ENCODE peak calls at places on chromosomes 1 and 21, in eight cellular contexts. One of them, this sample, is unnamed.

GRCh38 chr1:2145946-2146835 is 48.4 kb downstream of the FAAP20 start:
- DNase-seq in HFF-Myc: no peak
- DNase-seq in dorsolateral prefrontal cortex: no peak
- DNase-seq in small intestine: peak
- DNase-seq in LoVo: no peak
- DNase-seq in activated CD4-positive, CD25-positive, alpha-beta regulatory T cell treated with anti-CD3 and anti-CD28 coated beads, Interleukin-2, amount 50 U/mL, for 16 hours: no peak
- DNase-seq in NCI-H2081: no peak
- DNase-seq in pulmonary artery endothelial cell: no peak
- DNase-seq in this sample: no peak

GRCh38 chr1:176102243-176102642 is 104.8 kb downstream of the COP1 start:
- DNase-seq in dorsolateral prefrontal cortex: no peak
- DNase-seq in activated CD4-positive, CD25-positive, alpha-beta regulatory T cell treated with anti-CD3 and anti-CD28 coated beads, Interleukin-2, amount 50 U/mL, for 16 hours: no peak
- DNase-seq in LoVo: no peak
- DNase-seq in HFF-Myc: no peak
- DNase-seq in pulmonary artery endothelial cell: no peak
- DNase-seq in small intestine: no peak
- DNase-seq in NCI-H2081: no peak
- DNase-seq in this sample: no peak

GRCh38 chr1:64744492-64745180 is at the start of gene RAVER2:
- DNase-seq in dorsolateral prefrontal cortex: peak
- DNase-seq in activated CD4-positive, CD25-positive, alpha-beta regulatory T cell treated with anti-CD3 and anti-CD28 coated beads, Interleukin-2, amount 50 U/mL, for 16 hours: no peak
- DNase-seq in LoVo: peak
- DNase-seq in pulmonary artery endothelial cell: no peak
- DNase-seq in HFF-Myc: no peak
- DNase-seq in NCI-H2081: peak
- DNase-seq in small intestine: peak
- DNase-seq in this sample: peak

GRCh38 chr1:206903687-206904086 is 6.4 kb downstream of the IL24 start:
- DNase-seq in LoVo: no peak
- DNase-seq in activated CD4-positive, CD25-positive, alpha-beta regulatory T cell treated with anti-CD3 and anti-CD28 coated beads, Interleukin-2, amount 50 U/mL, for 16 hours: no peak
- DNase-seq in NCI-H2081: no peak
- DNase-seq in pulmonary artery endothelial cell: no peak
- DNase-seq in small intestine: no peak
- DNase-seq in dorsolateral prefrontal cortex: no peak
- DNase-seq in HFF-Myc: no peak
- DNase-seq in this sample: no peak

GRCh38 chr1:210232524-210233215 is at the start of gene SERTAD4:
- DNase-seq in activated CD4-positive, CD25-positive, alpha-beta regulatory T cell treated with anti-CD3 and anti-CD28 coated beads, Interleukin-2, amount 50 U/mL, for 16 hours: no peak
- DNase-seq in HFF-Myc: no peak
- DNase-seq in small intestine: peak
- DNase-seq in dorsolateral prefrontal cortex: no peak
- DNase-seq in NCI-H2081: peak
- DNase-seq in pulmonary artery endothelial cell: no peak
- DNase-seq in LoVo: peak
- DNase-seq in this sample: peak

GRCh38 chr1:58941471-58942289 is 157.8 kb upstream of the JUN start:
- DNase-seq in NCI-H2081: no peak
- DNase-seq in HFF-Myc: no peak
- DNase-seq in small intestine: peak
- DNase-seq in pulmonary artery endothelial cell: no peak
- DNase-seq in LoVo: no peak
- DNase-seq in activated CD4-positive, CD25-positive, alpha-beta regulatory T cell treated with anti-CD3 and anti-CD28 coated beads, Interleukin-2, amount 50 U/mL, for 16 hours: no peak
- DNase-seq in dorsolateral prefrontal cortex: no peak
- DNase-seq in this sample: no peak

GRCh38 chr1:2583871-2584341 is 2.7 kb upstream of the PRXL2B start:
- DNase-seq in HFF-Myc: no peak
- DNase-seq in small intestine: peak
- DNase-seq in NCI-H2081: peak
- DNase-seq in pulmonary artery endothelial cell: no peak
- DNase-seq in activated CD4-positive, CD25-positive, alpha-beta regulatory T cell treated with anti-CD3 and anti-CD28 coated beads, Interleukin-2, amount 50 U/mL, for 16 hours: no peak
- DNase-seq in dorsolateral prefrontal cortex: no peak
- DNase-seq in LoVo: no peak
- DNase-seq in this sample: peak

GRCh38 chr1:43747736-43748135 is 40.4 kb downstream of the ST3GAL3 start:
- DNase-seq in LoVo: no peak
- DNase-seq in HFF-Myc: no peak
- DNase-seq in NCI-H2081: no peak
- DNase-seq in activated CD4-positive, CD25-positive, alpha-beta regulatory T cell treated with anti-CD3 and anti-CD28 coated beads, Interleukin-2, amount 50 U/mL, for 16 hours: no peak
- DNase-seq in small intestine: no peak
- DNase-seq in dorsolateral prefrontal cortex: no peak
- DNase-seq in pulmonary artery endothelial cell: no peak
- DNase-seq in this sample: no peak

GRCh38 chr1:204924013-204924759 is 53.5 kb downstream of the NFASC start:
- DNase-seq in small intestine: no peak
- DNase-seq in activated CD4-positive, CD25-positive, alpha-beta regulatory T cell treated with anti-CD3 and anti-CD28 coated beads, Interleukin-2, amount 50 U/mL, for 16 hours: no peak
- DNase-seq in NCI-H2081: no peak
- DNase-seq in HFF-Myc: no peak
- DNase-seq in LoVo: no peak
- DNase-seq in pulmonary artery endothelial cell: no peak
- DNase-seq in dorsolateral prefrontal cortex: peak
- DNase-seq in this sample: no peak

GRCh38 chr1:218299416-218299815 is 14.3 kb downstream of the RRP15 start:
- DNase-seq in activated CD4-positive, CD25-positive, alpha-beta regulatory T cell treated with anti-CD3 and anti-CD28 coated beads, Interleukin-2, amount 50 U/mL, for 16 hours: no peak
- DNase-seq in pulmonary artery endothelial cell: no peak
- DNase-seq in LoVo: no peak
- DNase-seq in HFF-Myc: peak
- DNase-seq in dorsolateral prefrontal cortex: no peak
- DNase-seq in small intestine: no peak
- DNase-seq in NCI-H2081: peak
- DNase-seq in this sample: no peak

GRCh38 chr1:45870500-45870899 is 67.1 kb downstream of the MAST2 start:
- DNase-seq in pulmonary artery endothelial cell: no peak
- DNase-seq in dorsolateral prefrontal cortex: no peak
- DNase-seq in activated CD4-positive, CD25-positive, alpha-beta regulatory T cell treated with anti-CD3 and anti-CD28 coated beads, Interleukin-2, amount 50 U/mL, for 16 hours: no peak
- DNase-seq in small intestine: no peak
- DNase-seq in HFF-Myc: no peak
- DNase-seq in NCI-H2081: no peak
- DNase-seq in LoVo: no peak
- DNase-seq in this sample: no peak

GRCh38 chr1:3668585-3669300 is 16.4 kb downstream of the TP73 start:
- DNase-seq in small intestine: peak
- DNase-seq in LoVo: peak
- DNase-seq in pulmonary artery endothelial cell: no peak
- DNase-seq in dorsolateral prefrontal cortex: no peak
- DNase-seq in activated CD4-positive, CD25-positive, alpha-beta regulatory T cell treated with anti-CD3 and anti-CD28 coated beads, Interleukin-2, amount 50 U/mL, for 16 hours: no peak
- DNase-seq in NCI-H2081: peak
- DNase-seq in HFF-Myc: no peak
- DNase-seq in this sample: peak

GRCh38 chr1:230277201-230277771 is 148.8 kb downstream of the PGBD5 start:
- DNase-seq in dorsolateral prefrontal cortex: no peak
- DNase-seq in pulmonary artery endothelial cell: no peak
- DNase-seq in small intestine: no peak
- DNase-seq in activated CD4-positive, CD25-positive, alpha-beta regulatory T cell treated with anti-CD3 and anti-CD28 coated beads, Interleukin-2, amount 50 U/mL, for 16 hours: no peak
- DNase-seq in LoVo: no peak
- DNase-seq in HFF-Myc: no peak
- DNase-seq in NCI-H2081: peak
- DNase-seq in this sample: no peak

GRCh38 chr1:14366361-14367018 is 232.0 kb upstream of the KAZN start:
- DNase-seq in NCI-H2081: no peak
- DNase-seq in HFF-Myc: no peak
- DNase-seq in dorsolateral prefrontal cortex: peak
- DNase-seq in small intestine: no peak
- DNase-seq in activated CD4-positive, CD25-positive, alpha-beta regulatory T cell treated with anti-CD3 and anti-CD28 coated beads, Interleukin-2, amount 50 U/mL, for 16 hours: no peak
- DNase-seq in LoVo: no peak
- DNase-seq in pulmonary artery endothelial cell: no peak
- DNase-seq in this sample: no peak

GRCh38 chr1:112840631-112841624 is 115.1 kb downstream of the SLC16A1 start:
- DNase-seq in HFF-Myc: no peak
- DNase-seq in dorsolateral prefrontal cortex: no peak
- DNase-seq in NCI-H2081: no peak
- DNase-seq in activated CD4-positive, CD25-positive, alpha-beta regulatory T cell treated with anti-CD3 and anti-CD28 coated beads, Interleukin-2, amount 50 U/mL, for 16 hours: no peak
- DNase-seq in LoVo: no peak
- DNase-seq in pulmonary artery endothelial cell: no peak
- DNase-seq in small intestine: no peak
- DNase-seq in this sample: no peak

GRCh38 chr21:35491114-35491513 is 442.0 kb upstream of the RUNX1 start:
- DNase-seq in HFF-Myc: no peak
- DNase-seq in small intestine: no peak
- DNase-seq in NCI-H2081: no peak
- DNase-seq in activated CD4-positive, CD25-positive, alpha-beta regulatory T cell treated with anti-CD3 and anti-CD28 coated beads, Interleukin-2, amount 50 U/mL, for 16 hours: no peak
- DNase-seq in dorsolateral prefrontal cortex: no peak
- DNase-seq in pulmonary artery endothelial cell: no peak
- DNase-seq in LoVo: no peak
- DNase-seq in this sample: no peak

GRCh38 chr1:72438270-72438669 is 155.9 kb upstream of the NEGR1 start:
- DNase-seq in activated CD4-positive, CD25-positive, alpha-beta regulatory T cell treated with anti-CD3 and anti-CD28 coated beads, Interleukin-2, amount 50 U/mL, for 16 hours: no peak
- DNase-seq in NCI-H2081: no peak
- DNase-seq in HFF-Myc: no peak
- DNase-seq in dorsolateral prefrontal cortex: no peak
- DNase-seq in pulmonary artery endothelial cell: no peak
- DNase-seq in small intestine: no peak
- DNase-seq in LoVo: no peak
- DNase-seq in this sample: no peak

GRCh38 chr21:37435120-37435519 is 68.5 kb downstream of the DYRK1A start:
- DNase-seq in HFF-Myc: peak
- DNase-seq in dorsolateral prefrontal cortex: peak
- DNase-seq in NCI-H2081: peak
- DNase-seq in activated CD4-positive, CD25-positive, alpha-beta regulatory T cell treated with anti-CD3 and anti-CD28 coated beads, Interleukin-2, amount 50 U/mL, for 16 hours: no peak
- DNase-seq in small intestine: peak
- DNase-seq in pulmonary artery endothelial cell: peak
- DNase-seq in LoVo: no peak
- DNase-seq in this sample: no peak

GRCh38 chr1:109152196-109152595 is 38.3 kb downstream of the ELAPOR1 start:
- DNase-seq in LoVo: no peak
- DNase-seq in NCI-H2081: no peak
- DNase-seq in dorsolateral prefrontal cortex: no peak
- DNase-seq in activated CD4-positive, CD25-positive, alpha-beta regulatory T cell treated with anti-CD3 and anti-CD28 coated beads, Interleukin-2, amount 50 U/mL, for 16 hours: no peak
- DNase-seq in pulmonary artery endothelial cell: no peak
- DNase-seq in HFF-Myc: no peak
- DNase-seq in small intestine: peak
- DNase-seq in this sample: peak

GRCh38 chr1:99445486-99445885 is 181.2 kb downstream of the PLPPR4 start:
- DNase-seq in dorsolateral prefrontal cortex: no peak
- DNase-seq in pulmonary artery endothelial cell: peak
- DNase-seq in NCI-H2081: no peak
- DNase-seq in HFF-Myc: peak
- DNase-seq in activated CD4-positive, CD25-positive, alpha-beta regulatory T cell treated with anti-CD3 and anti-CD28 coated beads, Interleukin-2, amount 50 U/mL, for 16 hours: no peak
- DNase-seq in LoVo: no peak
- DNase-seq in small intestine: no peak
- DNase-seq in this sample: no peak

GRCh38 chr1:198560093-198560638 is 19.7 kb upstream of the ATP6V1G3 start:
- DNase-seq in dorsolateral prefrontal cortex: no peak
- DNase-seq in NCI-H2081: peak
- DNase-seq in HFF-Myc: no peak
- DNase-seq in activated CD4-positive, CD25-positive, alpha-beta regulatory T cell treated with anti-CD3 and anti-CD28 coated beads, Interleukin-2, amount 50 U/mL, for 16 hours: no peak
- DNase-seq in pulmonary artery endothelial cell: peak
- DNase-seq in small intestine: no peak
- DNase-seq in LoVo: no peak
- DNase-seq in this sample: no peak

GRCh38 chr1:11448375-11449085 is 30.4 kb upstream of the DISP3 start:
- DNase-seq in pulmonary artery endothelial cell: no peak
- DNase-seq in LoVo: no peak
- DNase-seq in small intestine: no peak
- DNase-seq in dorsolateral prefrontal cortex: no peak
- DNase-seq in HFF-Myc: no peak
- DNase-seq in activated CD4-positive, CD25-positive, alpha-beta regulatory T cell treated with anti-CD3 and anti-CD28 coated beads, Interleukin-2, amount 50 U/mL, for 16 hours: no peak
- DNase-seq in NCI-H2081: no peak
- DNase-seq in this sample: no peak

GRCh38 chr1:155272466-155273133 is 704 bp downstream of the CLK2 start:
- DNase-seq in small intestine: peak
- DNase-seq in LoVo: no peak
- DNase-seq in NCI-H2081: no peak
- DNase-seq in pulmonary artery endothelial cell: no peak
- DNase-seq in activated CD4-positive, CD25-positive, alpha-beta regulatory T cell treated with anti-CD3 and anti-CD28 coated beads, Interleukin-2, amount 50 U/mL, for 16 hours: no peak
- DNase-seq in HFF-Myc: no peak
- DNase-seq in dorsolateral prefrontal cortex: no peak
- DNase-seq in this sample: no peak

GRCh38 chr1:16727190-16728111 is 12.9 kb upstream of the RNU1-4 start:
- DNase-seq in small intestine: no peak
- DNase-seq in HFF-Myc: peak
- DNase-seq in pulmonary artery endothelial cell: no peak
- DNase-seq in activated CD4-positive, CD25-positive, alpha-beta regulatory T cell treated with anti-CD3 and anti-CD28 coated beads, Interleukin-2, amount 50 U/mL, for 16 hours: no peak
- DNase-seq in dorsolateral prefrontal cortex: peak
- DNase-seq in NCI-H2081: no peak
- DNase-seq in LoVo: peak
- DNase-seq in this sample: peak

GRCh38 chr1:25862785-25863485 is 3.7 kb upstream of the AUNIP start:
- DNase-seq in activated CD4-positive, CD25-positive, alpha-beta regulatory T cell treated with anti-CD3 and anti-CD28 coated beads, Interleukin-2, amount 50 U/mL, for 16 hours: no peak
- DNase-seq in small intestine: no peak
- DNase-seq in NCI-H2081: no peak
- DNase-seq in LoVo: no peak
- DNase-seq in HFF-Myc: no peak
- DNase-seq in pulmonary artery endothelial cell: no peak
- DNase-seq in dorsolateral prefrontal cortex: peak
- DNase-seq in this sample: no peak

GRCh38 chr21:46347791-46348381 is 23.9 kb downstream of the PCNT start:
- DNase-seq in dorsolateral prefrontal cortex: no peak
- DNase-seq in LoVo: no peak
- DNase-seq in HFF-Myc: no peak
- DNase-seq in small intestine: no peak
- DNase-seq in activated CD4-positive, CD25-positive, alpha-beta regulatory T cell treated with anti-CD3 and anti-CD28 coated beads, Interleukin-2, amount 50 U/mL, for 16 hours: no peak
- DNase-seq in NCI-H2081: no peak
- DNase-seq in pulmonary artery endothelial cell: no peak
- DNase-seq in this sample: no peak

GRCh38 chr1:10736623-10737267 is 59.7 kb downstream of the CASZ1 start:
- DNase-seq in small intestine: peak
- DNase-seq in dorsolateral prefrontal cortex: no peak
- DNase-seq in HFF-Myc: no peak
- DNase-seq in activated CD4-positive, CD25-positive, alpha-beta regulatory T cell treated with anti-CD3 and anti-CD28 coated beads, Interleukin-2, amount 50 U/mL, for 16 hours: no peak
- DNase-seq in pulmonary artery endothelial cell: no peak
- DNase-seq in NCI-H2081: peak
- DNase-seq in LoVo: no peak
- DNase-seq in this sample: no peak

This sample was measured in colonic mucosa.